ENCODE peak calls at places on chromosomes 12 and 14, in six cellular contexts. P is neuronal stem cell, N is mesendoderm, L is mesenchymal stem cell, G is H1, U is trophoblast cell. F is an unnamed sample.

GRCh38 chr12:18345021-18345735 is 83.9 kb downstream of the PIK3C2G start:
- DNase-seq in G (no peak), U (no peak), P (no peak), N (no peak), L (peak; percentile 34), F (no peak)

GRCh38 chr12:52338241-52338960 is 17.2 kb upstream of the KRT83 start:
- DNase-seq in N (no peak), P (no peak), G (no peak), U (no peak), L (no peak), F (no peak)

GRCh38 chr12:121404734-121405133 is 4.8 kb downstream of the RNF34 start:
- DNase-seq in G (no peak), U (no peak), L (no peak), N (no peak), P (no peak), F (no peak)

GRCh38 chr12:89756638-89757321 is 48.1 kb upstream of the ATP2B1 start:
- DNase-seq in G (no peak), L (peak; percentile 99), U (peak; percentile 60), N (peak; percentile 33), P (no peak), F (peak; percentile 99)

GRCh38 chr14:100754020-100754419 is 27.3 kb downstream of the DLK1 start:
- DNase-seq in L (no peak), G (no peak), U (no peak), N (no peak), P (no peak), F (no peak)

GRCh38 chr12:16136206-16136605 is 141.3 kb downstream of the SLC15A5 start:
- DNase-seq in U (no peak), P (no peak), G (no peak), L (no peak), N (no peak), F (no peak)

GRCh38 chr14:91924871-91925726 is 22.4 kb downstream of the FBLN5 start:
- DNase-seq in L (no peak), U (no peak), G (peak; percentile 48), P (no peak), N (no peak), F (no peak)

GRCh38 chr12:77685112-77685511 is 145.6 kb upstream of the NAV3 start:
- DNase-seq in U (peak; percentile 27), N (peak; percentile 71), L (peak; percentile 62), G (peak; percentile 52), P (peak; percentile 72), F (peak; percentile 80)

GRCh38 chr12:8011331-8011730 is 21.2 kb upstream of the FOXJ2 start:
- DNase-seq in U (no peak), N (no peak), G (no peak), L (no peak), P (no peak), F (no peak)

GRCh38 chr12:72432037-72432604 is 160.0 kb downstream of the TRHDE start:
- DNase-seq in P (no peak), L (no peak), U (no peak), G (peak; percentile 44), N (no peak), F (no peak)

GRCh38 chr12:107761502-107761904 is 566 bp upstream of the PRDM4 start:
- DNase-seq in L (no peak), P (no peak), G (no peak), U (no peak), N (peak; percentile 52), F (no peak)

GRCh38 chr14:104708606-104709268 is 15.3 kb upstream of the ADSS1 start:
- DNase-seq in N (peak; percentile 86), U (no peak), G (peak; percentile 96), P (peak; percentile 74), L (peak; percentile 63), F (peak; percentile 39)

GRCh38 chr12:120847392-120848157 is 56.6 kb downstream of the SPPL3 start:
- DNase-seq in P (no peak), G (no peak), N (no peak), L (no peak), U (no peak), F (no peak)

GRCh38 chr14:90302529-90303303 is 29.0 kb downstream of the NRDE2 start:
- DNase-seq in U (no peak), L (no peak), N (peak; percentile 49), P (no peak), G (no peak), F (no peak)

GRCh38 chr12:34291426-34291901 is 269.2 kb downstream of the ALG10 start:
- DNase-seq in L (no peak), G (no peak), U (no peak), P (no peak), N (no peak), F (no peak)

GRCh38 chr14:104268725-104269436 is 130.5 kb downstream of the KIF26A start:
- DNase-seq in L (no peak), N (peak; percentile 17), U (no peak), G (peak; percentile 45), P (no peak), F (no peak)

GRCh38 chr12:101941306-101942000 is 64.1 kb downstream of the DRAM1 start:
- DNase-seq in N (peak; percentile 14), U (no peak), L (no peak), P (no peak), G (no peak), F (no peak)
- H3K9ac ChIP-seq in N (no peak overlapping the region), U (no peak overlapping the region), L (peak overlapping the region; percentile 73), P (no peak overlapping the region), G (no peak overlapping the region), F (no peak overlapping the region)

DNA sequence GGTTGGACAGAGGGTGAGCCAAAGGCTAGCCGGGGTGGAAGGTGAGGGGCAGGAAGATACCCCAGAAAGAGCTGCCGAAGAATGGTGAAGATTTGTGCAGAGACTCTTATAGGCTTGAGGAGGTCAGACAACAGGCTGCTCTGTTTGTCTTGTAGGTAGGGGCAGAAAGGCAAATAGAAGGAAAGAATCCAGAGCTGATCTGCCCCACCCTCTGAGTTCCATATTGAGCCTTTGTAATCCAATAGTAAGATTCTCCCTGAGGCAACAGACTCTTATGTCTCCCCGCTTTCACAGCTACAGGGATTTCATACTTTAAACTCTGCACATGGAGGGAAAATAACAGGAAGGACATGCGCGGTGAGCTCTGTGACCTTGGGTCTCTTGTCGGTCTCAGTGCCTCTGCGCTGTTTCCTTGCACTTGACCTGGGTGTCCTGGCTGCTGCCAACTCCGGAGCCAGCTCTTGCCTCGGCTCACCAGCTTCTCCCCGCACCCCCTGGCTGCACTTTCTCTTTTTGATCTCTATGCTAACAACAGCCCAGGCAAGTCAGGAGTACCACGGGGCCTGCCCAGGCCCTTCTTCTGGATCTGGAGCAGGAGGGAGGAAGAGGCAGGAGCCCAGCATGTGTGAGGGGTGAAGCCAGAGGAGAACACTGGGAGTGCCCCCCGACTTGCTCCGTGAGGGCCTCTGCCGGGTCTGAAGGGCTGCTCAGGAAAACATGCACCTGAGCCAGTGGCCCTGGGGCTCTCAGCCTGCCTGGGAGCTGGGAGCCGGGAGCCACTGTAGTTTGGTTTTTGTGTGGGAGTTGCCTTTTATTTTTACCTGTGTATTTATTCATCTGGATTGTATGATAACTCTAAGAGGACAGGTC is 75.8 kb downstream of the PPP1R36 start:
- DNase-seq in L (no peak), U (no peak), N (no peak), G (no peak), P (no peak), F (no peak)
- H3K79me1 ChIP-seq in L (no peaks in the 10 kb centered on the region), U (no peaks in the 10 kb centered on the region), N (no peaks in the 10 kb centered on the region), G (no peaks in the 10 kb centered on the region), P (no peaks in the 10 kb centered on the region), F (no peaks in the 10 kb centered on the region)

DNA sequence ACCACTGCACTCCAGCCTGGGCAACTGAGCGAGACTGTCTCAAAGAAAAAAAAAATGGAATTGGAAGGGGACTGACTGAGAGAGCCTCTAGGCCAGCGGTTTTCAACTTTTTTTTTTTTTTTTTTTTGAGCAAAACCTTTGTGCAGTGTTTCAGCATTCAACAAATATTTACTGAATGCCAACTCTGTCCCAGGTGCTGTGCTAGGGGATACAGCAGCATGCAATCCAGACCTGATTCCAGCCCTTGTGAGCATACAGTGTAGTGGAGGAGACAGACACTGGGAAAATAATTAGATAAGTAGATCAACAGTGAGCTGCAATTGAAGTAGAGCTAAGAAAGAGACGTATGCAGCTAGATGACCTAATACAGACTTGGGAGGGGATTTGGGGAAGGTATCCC is 23.8 kb upstream of the LTBP2 start:
- DNase-seq in N (no peak), P (no peak), U (no peak), L (no peak), G (no peak), F (no peak)
- H3K4me3 ChIP-seq in N (no peak overlapping the region), P (no peak overlapping the region), U (no peak overlapping the region), L (no peak overlapping the region), G (no peak overlapping the region), F (no peak overlapping the region)

DNA sequence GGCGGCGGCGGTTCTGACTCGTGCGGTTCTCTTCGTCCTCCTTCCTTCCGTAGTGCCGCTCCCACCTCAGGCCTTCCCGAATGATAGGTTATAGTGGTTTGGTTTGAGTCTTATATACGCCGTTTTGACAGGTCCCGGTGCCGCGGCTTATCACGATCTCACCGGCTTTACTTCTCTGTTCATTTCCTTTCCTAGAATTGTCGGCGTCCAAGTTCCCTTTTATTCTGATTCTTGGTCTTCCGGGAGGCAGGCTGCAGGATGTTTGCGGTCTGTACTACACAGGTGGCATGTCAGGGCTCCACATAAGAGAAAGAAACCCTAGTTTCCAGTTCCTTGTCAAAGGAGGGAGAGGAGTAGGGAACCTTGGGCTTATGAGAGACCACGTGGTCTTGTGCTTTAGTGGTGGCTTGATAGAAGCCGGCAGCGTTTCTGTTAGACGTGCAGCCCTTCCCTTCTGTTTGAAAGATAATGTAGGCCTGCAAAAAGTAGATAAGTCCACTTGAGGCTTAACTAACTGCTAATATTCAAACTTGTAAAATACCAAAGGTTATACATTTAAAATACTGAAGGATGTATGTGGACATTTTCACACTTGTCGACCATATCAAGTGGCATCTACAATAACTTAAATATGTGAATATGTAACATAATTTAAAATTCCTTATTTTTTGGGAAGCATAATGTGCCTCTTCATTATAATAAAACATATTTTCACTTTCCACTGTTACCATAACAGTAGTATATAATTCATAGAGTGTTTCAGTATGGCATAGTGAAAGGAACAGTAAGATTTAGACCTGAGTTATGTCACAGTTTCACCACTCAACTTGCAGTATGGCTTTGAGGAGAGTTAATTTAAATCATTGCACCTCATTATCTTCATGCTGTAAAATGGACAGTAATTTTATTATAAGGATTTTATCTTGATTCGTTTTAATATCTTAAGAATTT is 804 bp downstream of the USP15 start:
- DNase-seq in U (peak; percentile 7), P (peak; percentile 14), L (peak; percentile 65), N (peak; percentile 49), G (no peak), F (peak; percentile 41)
- H3K9ac ChIP-seq in U (peak overlapping the region; percentile 87), P (peak overlapping the region; percentile 78), L (peak overlapping the region; percentile 99), N (peak overlapping the region; percentile 81), G (peak overlapping the region; percentile 59), F (peak overlapping the region; percentile 85)

GRCh38 chr14:103239751-103240150 is 94.3 kb upstream of the EIF5 start:
- DNase-seq in U (no peak), P (no peak), L (no peak), N (no peak), G (no peak), F (no peak)
- H3K79me1 ChIP-seq in U (no peaks in the 10 kb centered on the region), P (no peaks in the 10 kb centered on the region), L (no peaks in the 10 kb centered on the region), N (no peaks in the 10 kb centered on the region), G (no peaks in the 10 kb centered on the region), F (no peaks in the 10 kb centered on the region)

DNA sequence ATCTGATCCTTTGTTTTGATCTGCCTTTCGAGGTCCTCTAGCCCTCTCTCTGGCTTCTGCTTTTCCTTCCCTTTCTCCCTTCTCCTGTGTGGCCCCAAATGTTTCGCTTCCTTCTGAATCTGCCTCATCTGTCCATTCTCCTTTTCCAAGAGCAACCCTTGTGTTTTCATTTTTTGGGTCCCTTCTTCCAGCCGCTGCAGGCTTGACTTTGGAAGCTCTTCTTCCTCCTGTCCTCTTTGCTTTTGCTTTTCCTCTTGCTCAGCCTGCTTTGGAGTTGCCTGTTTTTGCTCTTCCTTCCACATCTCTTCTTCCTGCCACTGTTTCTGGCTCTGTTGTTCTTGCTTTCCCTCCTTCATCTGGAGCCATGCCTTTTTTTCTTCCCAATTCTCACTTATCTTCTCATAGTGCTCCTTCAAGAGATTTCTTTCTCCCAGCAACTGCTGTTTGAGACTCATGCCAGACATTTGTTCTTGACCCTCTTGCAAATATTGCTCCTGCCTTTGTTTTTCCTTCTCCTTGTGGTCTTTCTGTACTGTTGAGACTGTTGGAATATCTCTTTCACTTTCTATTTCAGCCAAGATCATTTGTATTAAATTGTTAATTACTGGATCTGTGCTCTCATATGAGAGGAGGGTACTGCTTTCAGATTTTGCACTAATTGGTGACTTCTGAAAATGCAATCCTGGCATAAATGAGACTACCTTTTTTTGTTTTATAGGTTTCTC is 42.4 kb downstream of the FAM186A start:
- DNase-seq in N (no peak), L (peak; percentile 55), G (no peak), U (no peak), P (no peak), F (peak; percentile 34)
- H3K4me3 ChIP-seq in N (no peak overlapping the region), L (peak overlapping the region; percentile 35), G (no peak overlapping the region), U (no peak overlapping the region), P (no peak overlapping the region), F (peak overlapping the region; percentile 17)